ENCODE peak calls at places on chromosomes 13 and 19, in six cellular contexts. E is A549, I is upper lobe of left lung, S is HepG2, Z is K562, C is GM12878. F is an unnamed sample. For H3K4me1, the result is how much of the 10 kb centered on the place peaks cover.

GRCh38 chr19:19434483-19435045 is 29.1 kb downstream of the GATAD2A start:
- ATAC-seq in Z (no peak), S (peak), I (no peak), E (no peak), C (no peak), F (peak)

GRCh38 chr19:52296400-52296772 is 583 bp upstream of the ZNF480 start:
- ATAC-seq in S (peak), I (no peak), C (peak), Z (peak), E (peak), F (no peak)

GRCh38 chr13:35139591-35139990 is 197.5 kb downstream of the NBEA start:
- ATAC-seq in I (no peak), Z (no peak), E (no peak), C (peak), S (no peak), F (no peak)

GRCh38 chr19:17797397-17798201 is 2.7 kb downstream of the B3GNT3 start:
- ATAC-seq in C (no peak), Z (no peak), S (peak), I (no peak), E (peak), F (no peak)

GRCh38 chr13:110454956-110455355 is 106.6 kb downstream of the RAB20 start:
- ATAC-seq in C (no peak), Z (no peak), E (peak), S (peak), I (no peak), F (no peak)

GRCh38 chr19:33717878-33718277 is 78.8 kb upstream of the KCTD15 start:
- ATAC-seq in S (no peak), Z (no peak), C (no peak), I (no peak), E (no peak), F (no peak)

GRCh38 chr19:4861147-4861546 is 6.3 kb downstream of the PLIN3 start:
- ATAC-seq in I (no peak), C (no peak), S (no peak), E (no peak), Z (no peak), F (no peak)

GRCh38 chr13:45918597-45918996 is 67.0 kb upstream of the SIAH3 start:
- ATAC-seq in C (no peak), I (no peak), E (no peak), S (no peak), Z (no peak), F (no peak)

GRCh38 chr19:38183227-38183914 is 40.7 kb downstream of the DPF1 start:
- ATAC-seq in I (peak), E (peak), Z (peak), S (no peak), C (no peak), F (peak)

GRCh38 chr19:6340493-6341201 is 7.2 kb upstream of the ACER1 start:
- ATAC-seq in Z (peak), S (peak), C (peak), I (peak), E (peak), F (no peak)

GRCh38 chr13:99227331-99227900 is 26.8 kb downstream of the UBAC2 start:
- ATAC-seq in E (no peak), S (no peak), Z (no peak), C (no peak), I (no peak), F (no peak)

GRCh38 chr13:36261976-36262375 is 35.6 kb downstream of the CCDC169 start:
- ATAC-seq in C (no peak), E (no peak), S (no peak), Z (no peak), I (no peak), F (peak)

GRCh38 chr19:43784981-43785808 is 4.4 kb upstream of the KCNN4 start:
- ATAC-seq in S (peak), I (peak), Z (peak), C (peak), E (peak), F (peak)

DNA sequence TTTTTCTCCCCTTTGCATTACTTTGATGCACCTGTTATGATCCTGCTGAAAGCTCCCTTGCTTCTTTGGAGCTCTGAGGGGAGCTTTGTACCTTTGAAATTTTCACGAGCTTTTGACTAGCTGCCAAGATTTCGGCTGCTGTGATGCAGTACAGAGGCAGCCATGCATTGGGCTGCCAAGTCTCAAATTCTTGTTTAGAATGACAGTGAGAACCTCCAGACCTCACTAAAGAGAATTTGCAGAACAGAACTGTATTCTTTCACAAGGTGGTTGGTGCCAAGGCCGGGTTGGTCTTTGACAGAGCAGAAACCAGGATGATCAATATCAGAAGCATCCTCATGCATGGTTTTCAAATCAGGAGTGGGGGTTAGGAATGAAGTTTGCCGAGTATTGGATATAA is 414.8 kb downstream of the GPC5 start:
- ATAC-seq in I (no peak), Z (no peak), E (no peak), S (no peak), C (no peak), F (no peak)
- TF ChIP-seq EP300 in I (no peak), Z (no peak), E (no peak), S (no peak), C (no peak), F (no peak)

GRCh38 chr13:20711301-20712044 is 8.0 kb downstream of the IL17D start:
- ATAC-seq in Z (peak), I (no peak), C (peak), E (no peak), S (peak), F (no peak)
- H3K4me1 ChIP-seq in Z (under half), I (under half), C (under half), E (under half), S (under half), F (under half)

GRCh38 chr19:2670217-2670616 is 32.3 kb downstream of the GNG7 start:
- ATAC-seq in C (no peak), Z (no peak), E (no peak), I (no peak), S (no peak), F (no peak)
- TF ChIP-seq CTCF in C (no peak), Z (no peak), E (no peak), I (no peak), S (no peak), F (no peak)

DNA sequence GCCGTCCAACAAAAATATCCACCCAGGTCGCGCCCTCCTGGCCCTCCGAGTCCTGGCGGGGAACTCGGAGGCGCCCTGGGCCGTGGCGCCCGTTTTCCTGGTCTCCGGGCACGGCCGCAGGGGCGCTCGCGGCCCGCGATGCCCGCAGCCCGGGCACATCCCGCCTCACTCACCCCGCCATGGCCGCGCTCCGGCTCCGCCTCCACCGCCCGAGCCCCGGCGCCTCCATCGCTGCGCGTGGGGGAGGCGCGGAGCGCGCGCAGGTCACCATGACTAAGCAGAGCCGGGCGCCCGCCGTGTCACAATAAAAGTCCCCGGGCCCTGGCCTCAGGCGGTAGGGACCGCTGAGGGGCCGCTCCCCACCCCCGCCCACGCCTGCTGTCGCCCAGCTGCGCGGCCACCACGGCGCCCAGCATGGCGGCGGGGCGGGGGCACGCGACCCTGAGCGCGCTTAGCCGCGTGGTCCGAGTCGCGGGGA is 593 bp downstream of the KEAP1 start:
- ATAC-seq in I (peak), C (peak), Z (peak), E (peak), S (peak), F (peak)
- TF ChIP-seq EP300 in I (peak), C (peak), Z (peak), E (peak), S (peak), F (no peak)

GRCh38 chr19:15840833-15841232 is 25.4 kb upstream of the OR10H1 start:
- ATAC-seq in I (no peak), Z (no peak), S (no peak), E (no peak), C (no peak), F (no peak)
- H3K4me1 ChIP-seq in I (under half), Z (under half), S (under half), E (under half), C (under half), F (under half)

GRCh38 chr13:84605927-84606326 is 723.7 kb upstream of the SLITRK1 start:
- ATAC-seq in S (no peak), I (peak), Z (no peak), C (peak), E (no peak), F (no peak)
- TF ChIP-seq CTCF in S (no peak), I (no peak), Z (no peak), C (no peak), E (no peak), F (no peak)

GRCh38 chr19:47258434-47258833 is 2.1 kb downstream of the CCDC9 start:
- ATAC-seq in E (no peak), Z (no peak), C (no peak), S (no peak), I (no peak), F (no peak)

GRCh38 chr19:47256688-47257410 is 524 bp downstream of the CCDC9 start:
- ATAC-seq in I (peak), C (peak), S (peak), E (peak), Z (peak), F (peak)

GRCh38 chr19:47255947-47256687 is at the start of gene CCDC9:
- ATAC-seq in I (peak), S (peak), C (peak), E (peak), Z (peak), F (peak)

GRCh38 chr19:47258895-47259555 is 2.7 kb downstream of the CCDC9 start:
- ATAC-seq in S (no peak), I (no peak), C (no peak), Z (no peak), E (no peak), F (no peak)

GRCh38 chr19:47257411-47258169 is 1.3 kb downstream of the CCDC9 start:
- ATAC-seq in C (peak), S (peak), Z (peak), I (peak), E (peak), F (peak)
- TF ChIP-seq EP300 in C (no peak), S (no peak), Z (no peak), I (peak), E (no peak), F (no peak)

GRCh38 chr13:40120781-40121180 is 465.3 kb downstream of the COG6 start:
- ATAC-seq in E (no peak), Z (no peak), S (no peak), C (no peak), I (no peak), F (no peak)
- H3K4me1 ChIP-seq in E (under half), Z (under half), S (under half), C (under half), I (under half), F (under half)

DNA sequence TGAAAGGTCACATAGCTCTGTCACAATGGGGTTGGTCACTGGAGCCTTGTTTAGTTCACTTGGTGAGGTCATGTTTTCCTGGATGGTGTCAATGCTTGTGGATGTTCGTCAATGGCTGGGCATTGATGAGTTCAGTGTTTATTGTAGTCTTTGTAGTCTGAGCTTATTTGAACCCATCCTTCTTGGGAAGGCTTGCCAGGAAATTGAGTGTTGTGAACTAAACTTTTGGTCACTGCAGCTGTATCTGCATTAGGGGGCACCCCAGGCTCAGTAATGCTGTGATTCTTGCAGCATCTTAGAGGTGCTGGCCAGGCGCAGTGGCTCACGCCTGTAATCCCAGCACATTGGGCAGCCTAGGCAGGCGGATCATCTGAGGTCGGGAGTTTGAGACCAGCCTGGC is 22.0 kb downstream of the BLOC1S3 start:
- ATAC-seq in S (peak), C (no peak), Z (peak), I (no peak), E (peak), F (no peak)
- TF ChIP-seq CTCF in S (peak), C (no peak), Z (peak), I (peak), E (peak), F (no peak)

GRCh38 chr19:41298327-41298964 is 11.5 kb upstream of the CCDC97 start:
- ATAC-seq in Z (no peak), I (peak), S (peak), E (peak), C (peak), F (peak)

GRCh38 chr19:41299046-41299754 is 10.8 kb upstream of the CCDC97 start:
- ATAC-seq in C (no peak), I (no peak), S (no peak), Z (no peak), E (no peak), F (peak)

GRCh38 chr19:41296323-41296935 is 13.5 kb upstream of the CCDC97 start:
- ATAC-seq in S (no peak), Z (no peak), C (peak), I (no peak), E (no peak), F (no peak)

GRCh38 chr19:41299755-41300089 is 10.2 kb upstream of the CCDC97 start:
- ATAC-seq in Z (no peak), C (no peak), S (no peak), E (no peak), I (peak), F (peak)

DNA sequence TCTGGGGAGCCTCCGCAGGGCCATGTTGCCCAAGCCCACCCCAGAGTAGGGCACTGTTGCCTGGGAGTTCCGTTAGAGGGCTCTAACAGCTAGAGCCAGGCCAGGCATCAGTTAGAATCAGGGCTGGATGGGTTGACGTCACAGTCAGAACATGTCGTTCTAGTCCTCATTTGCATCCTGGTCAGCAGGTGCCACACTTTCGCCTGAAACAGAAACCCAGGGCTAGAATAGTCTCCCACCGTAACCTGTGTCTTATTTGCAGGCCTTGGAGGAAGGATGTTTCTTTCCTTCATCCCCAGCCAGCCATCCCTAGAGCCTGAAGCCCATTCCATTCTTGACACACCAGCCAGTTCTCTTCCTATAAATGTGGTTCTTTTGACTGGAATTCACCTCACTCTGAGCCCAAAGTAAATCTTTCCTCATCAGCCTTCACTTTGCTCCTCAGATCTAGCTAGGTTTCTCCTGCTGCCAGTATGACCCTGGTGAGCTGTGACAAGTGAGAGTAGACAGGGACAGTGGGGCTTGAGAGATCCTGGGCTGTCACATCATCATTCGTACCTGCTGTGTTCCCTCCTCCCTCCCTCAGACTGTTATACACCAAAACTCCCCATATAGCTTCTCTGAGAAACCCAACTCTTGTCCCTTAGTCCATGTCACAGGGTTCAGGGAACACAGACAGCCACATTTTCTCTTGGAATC is 12.2 kb upstream of the CCDC97 start:
- ATAC-seq in S (no peak), E (no peak), I (no peak), Z (no peak), C (peak), F (peak)
- TF ChIP-seq EP300 in S (no peak), E (no peak), I (peak), Z (no peak), C (peak), F (no peak)